ENCODE peak calls at places on chromosomes 12 and 14, in four cellular contexts. A is upper lobe of left lung, V is transverse colon, E is suprapubic skin. N is an unnamed sample. For H3K36me3, the result is how much of the 10 kb centered on the place peaks cover.

GRCh38 chr14:71625175-71625574 is 307.1 kb upstream of the RGS6 start:
- DNase-seq in A (peak), V (no peak), E (no peak), N (no peak)

GRCh38 chr14:52076334-52076733 is 7.5 kb upstream of the NID2 start:
- DNase-seq in V (no peak), A (no peak), E (no peak), N (peak)

GRCh38 chr12:57226588-57227314 is 2.8 kb upstream of the SHMT2 start:
- DNase-seq in A (no peak), V (no peak), E (no peak), N (no peak)

GRCh38 chr12:74646831-74647230 is 109.2 kb downstream of the ATXN7L3B start:
- DNase-seq in V (no peak), E (no peak), A (no peak), N (no peak)

GRCh38 chr12:31859232-31859977 is 99.8 kb upstream of the RESF1 start:
- DNase-seq in V (peak), A (peak), E (no peak), N (no peak)

GRCh38 chr12:90393089-90393488 is 561.9 kb downstream of the CCER1 start:
- DNase-seq in E (no peak), V (no peak), A (no peak), N (no peak)

GRCh38 chr14:49506650-49507049 is 79.5 kb downstream of the RPS29 start:
- DNase-seq in V (no peak), E (no peak), A (no peak), N (no peak)

GRCh38 chr14:97155320-97155719 is 358.1 kb downstream of the VRK1 start:
- DNase-seq in V (no peak), E (no peak), A (no peak), N (no peak)

GRCh38 chr14:85528882-85529585 is 910 bp upstream of the FLRT2 start:
- DNase-seq in A (no peak), V (no peak), E (no peak), N (no peak)

DNA sequence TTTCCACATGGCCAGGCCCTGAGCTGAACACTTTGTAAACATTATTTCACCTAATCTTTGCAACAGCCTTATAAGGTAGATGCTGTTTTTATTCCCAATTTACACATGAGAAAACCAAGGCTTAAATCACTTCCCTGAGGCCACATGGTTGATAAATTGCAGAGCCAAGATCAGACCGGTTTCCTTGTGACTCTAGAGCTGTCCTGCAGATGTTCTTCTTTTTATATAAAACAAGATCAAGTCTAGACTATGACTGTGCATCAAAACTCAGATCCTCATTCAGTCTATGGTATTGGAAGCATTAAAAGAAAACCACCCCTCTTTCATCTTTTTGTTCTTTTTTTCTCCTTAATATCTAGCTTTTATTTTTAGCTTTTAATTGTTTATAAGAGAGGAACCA is 45.3 kb downstream of the GPATCH2L start:
- DNase-seq in V (no peak), A (no peak), E (no peak), N (no peak)
- H3K36me3 ChIP-seq in V (under half), A (under half), E (half or more), N (under half)

GRCh38 chr12:95147836-95148235 is 69.4 kb downstream of the FGD6 start:
- DNase-seq in V (no peak), E (no peak), A (no peak), N (no peak)
- TF ChIP-seq EP300 in V (no peak), E (no peak), A (no peak), N (no peak)

GRCh38 chr12:88172844-88173407 is 30.8 kb downstream of the TMTC3 start:
- DNase-seq in A (no peak), E (no peak), V (no peak), N (no peak)

GRCh38 chr12:88179436-88180014 is 37.4 kb downstream of the TMTC3 start:
- DNase-seq in A (no peak), V (no peak), E (no peak), N (no peak)

DNA sequence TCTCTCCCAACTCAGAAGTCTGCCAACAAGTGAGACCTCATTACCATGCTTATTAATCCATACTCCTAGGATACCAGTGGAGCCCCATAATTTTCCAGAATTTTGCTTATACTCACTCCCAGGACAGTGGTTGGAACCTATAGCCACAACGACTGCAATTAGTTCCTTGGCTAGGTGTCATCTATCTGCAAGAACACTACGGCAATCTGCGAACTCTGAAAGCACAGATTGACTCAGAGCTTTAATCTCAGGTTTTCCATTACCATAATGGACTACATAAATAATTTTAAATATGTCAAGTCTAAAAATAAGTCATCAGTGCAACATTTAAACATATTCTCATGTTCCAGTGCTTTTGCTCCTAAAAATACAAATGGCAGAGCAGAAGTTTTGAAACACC is 33.4 kb downstream of the TMTC3 start:
- DNase-seq in V (no peak), A (no peak), E (no peak), N (no peak)
- H3K36me3 ChIP-seq in V (under half), A (under half), E (half or more), N (under half)

DNA sequence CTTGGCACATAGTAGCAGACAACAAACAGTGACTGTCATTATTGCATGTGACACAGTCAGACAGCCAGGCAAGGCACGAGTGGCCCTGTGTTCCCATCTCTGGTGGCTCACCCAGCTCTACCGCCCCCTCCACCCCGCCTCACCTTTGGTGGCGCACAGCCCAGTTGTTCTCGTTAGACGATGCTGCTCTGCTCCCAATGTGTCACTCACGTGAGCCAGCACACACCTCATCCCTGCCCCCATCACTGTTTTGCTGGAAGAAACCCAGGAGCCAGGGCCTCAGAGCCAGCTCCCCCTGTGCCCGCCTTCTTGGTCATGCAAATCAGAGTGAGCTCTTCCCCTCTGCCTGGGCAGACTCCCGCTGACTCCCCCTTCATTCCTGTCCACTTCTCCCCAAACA is 113.4 kb downstream of the CALM1 start:
- DNase-seq in A (peak), E (no peak), V (peak), N (no peak)
- TF ChIP-seq EP300 in A (no peak), E (no peak), V (peak), N (no peak)

DNA sequence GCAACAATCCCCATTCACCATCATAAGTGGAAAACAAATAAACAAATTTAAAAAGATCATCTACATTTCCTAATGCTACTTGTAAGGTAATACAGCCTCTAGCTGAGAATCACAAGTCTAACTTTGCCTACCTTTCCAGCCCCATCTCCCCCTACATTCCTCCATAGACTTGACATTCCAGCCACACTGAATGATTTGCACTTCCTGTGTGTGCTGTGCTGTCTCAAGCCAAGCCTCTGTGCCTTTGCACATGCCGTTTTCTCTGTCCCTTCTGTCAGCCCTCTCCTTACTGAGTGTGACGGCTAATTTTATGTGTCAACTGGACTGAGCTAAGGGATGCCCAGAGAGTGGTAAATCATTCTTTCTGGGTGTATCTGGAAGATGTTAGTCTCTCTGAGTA is 82.4 kb upstream of the MBIP start:
- DNase-seq in V (no peak), E (no peak), A (no peak), N (no peak)
- H3K36me3 ChIP-seq in V (under half), E (under half), A (under half), N (under half)

GRCh38 chr12:93089805-93090569 is 160.9 kb upstream of the EEA1 start:
- DNase-seq in A (no peak), E (no peak), V (peak), N (no peak)
- TF ChIP-seq EP300 in A (no peak), E (no peak), V (no peak), N (no peak)

N was measured in esophagus muscularis mucosa.